ENCODE peak calls at places on chromosomes 2 and 18, in five cellular contexts. J is gastrocnemius medialis; A is CD4-positive, CD25-positive, alpha-beta regulatory T cell; U is mesenchymal stem cell; G is adrenal gland. I is an unnamed sample.

GRCh38 chr2:11771971-11772615 is 25.7 kb downstream of the LPIN1 start:
- DNase-seq in G (no peak), U (no peak), A (no peak), J (no peak), I (no peak)

GRCh38 chr2:62074233-62074632 is 121.7 kb upstream of the B3GNT2 start:
- DNase-seq in G (no peak), A (no peak), U (peak; percentile 17), J (no peak), I (no peak)

GRCh38 chr2:134782792-134783191 is 55.6 kb upstream of the ACMSD start:
- DNase-seq in A (peak; percentile 42), U (no peak), J (no peak), G (peak; percentile 25), I (no peak)

GRCh38 chr2:209619782-209620181 is 151.8 kb upstream of the UNC80 start:
- DNase-seq in G (no peak), A (no peak), U (peak; percentile 6), J (no peak), I (no peak)

GRCh38 chr2:29990112-29990511 is 68.7 kb upstream of the ALK start:
- DNase-seq in G (no peak), U (no peak), J (no peak), A (no peak), I (no peak)

GRCh38 chr2:221635949-221636348 is 63.8 kb upstream of the EPHA4 start:
- DNase-seq in J (no peak), U (no peak), A (no peak), G (no peak), I (no peak)

GRCh38 chr2:162114291-162114690 is 37.8 kb downstream of the GCG start:
- DNase-seq in J (no peak), U (no peak), G (no peak), A (no peak), I (no peak)

GRCh38 chr2:16047701-16048100 is 107.4 kb downstream of the MYCN start:
- DNase-seq in J (no peak), U (no peak), A (no peak), G (no peak), I (no peak)

GRCh38 chr2:6297238-6297637 is 568.5 kb downstream of the CMPK2 start:
- DNase-seq in G (no peak), J (no peak), A (no peak), U (no peak), I (no peak)

GRCh38 chr2:201257381-201257940 is 2.9 kb upstream of the CASP8 start:
- DNase-seq in U (no peak), A (peak; percentile 69), J (no peak), G (peak; percentile 36), I (no peak)

GRCh38 chr18:40651163-40651562 is 1303.9 kb upstream of the PIK3C3 start:
- DNase-seq in J (no peak), G (no peak), A (no peak), U (no peak), I (no peak)

GRCh38 chr2:43009448-43009847 is 217.0 kb downstream of the ZFP36L2 start:
- DNase-seq in U (no peak), J (no peak), A (no peak), G (no peak), I (no peak)

GRCh38 chr2:141384676-141385075 is 746.1 kb downstream of the LRP1B start:
- DNase-seq in U (peak; percentile 34), J (no peak), A (no peak), G (no peak), I (no peak)

GRCh38 chr2:197107291-197108269 is 181.1 kb upstream of the PGAP1 start:
- DNase-seq in J (peak; percentile 40), U (peak; percentile 95), A (no peak), G (peak; percentile 58), I (no peak)

GRCh38 chr2:134716716-134717585 is 1.8 kb downstream of the TMEM163 start:
- DNase-seq in J (no peak), U (no peak), A (no peak), G (no peak), I (no peak)

GRCh38 chr2:85890522-85891176 is 1.9 kb upstream of the ST3GAL5 start:
- DNase-seq in A (no peak), U (no peak), J (no peak), G (no peak), I (no peak)

GRCh38 chr2:38465789-38466127 is 88.7 kb upstream of the ATL2 start:
- DNase-seq in U (peak; percentile 37), J (peak; percentile 11), G (peak; percentile 42), A (peak; percentile 37), I (no peak)

GRCh38 chr2:47239119-47239969 is 84.2 kb upstream of the STPG4 start:
- DNase-seq in G (no peak), U (no peak), J (no peak), A (no peak), I (no peak)

GRCh38 chr2:24768013-24768412 is 25.2 kb downstream of the PTRHD1 start:
- DNase-seq in J (no peak), A (no peak), U (no peak), G (no peak), I (no peak)

GRCh38 chr2:146979746-146980145 is 865.1 kb upstream of the ACVR2A start:
- DNase-seq in J (no peak), A (no peak), U (no peak), G (no peak), I (no peak)

GRCh38 chr2:104733544-104733943 is 120.4 kb upstream of the POU3F3 start:
- DNase-seq in J (no peak), A (peak; percentile 10), U (no peak), G (no peak), I (no peak)

GRCh38 chr2:28035816-28036215 is 145.3 kb downstream of the BABAM2 start:
- DNase-seq in G (no peak), U (no peak), J (no peak), A (no peak), I (no peak)

GRCh38 chr18:79796016-79796415 is 1.7 kb upstream of the KCNG2 start:
- DNase-seq in G (no peak), J (no peak), A (no peak), U (no peak), I (no peak)

GRCh38 chr18:37489011-37489410 is 76.6 kb downstream of the CELF4 start:
- DNase-seq in J (no peak), A (no peak), U (no peak), G (no peak), I (no peak)

GRCh38 chr2:1790996-1791395 is 46.7 kb upstream of the PXDN start:
- DNase-seq in A (no peak), J (no peak), G (no peak), U (no peak), I (no peak)

GRCh38 chr2:1790473-1790872 is 46.2 kb upstream of the PXDN start:
- DNase-seq in G (no peak), J (no peak), U (no peak), A (no peak), I (no peak)

GRCh38 chr2:1787799-1788477 is 43.6 kb upstream of the PXDN start:
- DNase-seq in J (no peak), G (no peak), U (no peak), A (no peak), I (peak; percentile 2)

GRCh38 chr2:1789610-1790009 is 45.3 kb upstream of the PXDN start:
- DNase-seq in A (no peak), G (no peak), U (no peak), J (no peak), I (no peak)

DNA sequence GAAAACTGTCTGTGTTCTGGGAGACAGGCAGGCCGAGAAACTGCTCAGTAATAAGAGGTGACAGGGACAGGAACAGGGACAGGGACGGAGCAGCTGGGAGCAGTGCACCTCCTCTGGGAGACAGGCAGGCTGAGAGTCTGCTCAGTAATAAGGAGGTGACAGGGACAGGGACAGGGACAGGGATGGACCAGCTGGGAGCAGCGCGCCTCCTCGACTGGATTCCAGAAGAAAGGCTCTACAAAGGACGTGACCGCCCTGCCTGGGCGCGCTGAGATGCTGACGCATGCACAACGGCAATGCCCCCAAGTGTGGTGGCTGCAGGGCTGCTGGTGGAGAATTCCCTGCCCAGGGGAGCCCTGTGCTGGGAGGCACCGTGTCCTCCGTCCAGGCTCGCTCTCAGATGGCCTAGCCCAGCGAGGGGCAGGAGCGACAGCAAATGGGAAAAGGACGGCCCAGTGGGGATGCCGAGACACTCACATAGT is 44.2 kb upstream of the PXDN start:
- DNase-seq in G (no peak), J (no peak), A (no peak), U (no peak), I (peak; percentile 12)
- H3K4me1 ChIP-seq in G (no peaks in the 10 kb centered on the region), J (peaks cover 7% of the 10 kb centered on the region), A (no peaks in the 10 kb centered on the region), U (no peaks in the 10 kb centered on the region), I (no peaks in the 10 kb centered on the region)

GRCh38 chr18:46395795-46396194 is 261.2 kb downstream of the LOXHD1 start:
- DNase-seq in A (no peak), J (no peak), G (no peak), U (no peak), I (no peak)
- H3K4me1 ChIP-seq in A (no peaks in the 10 kb centered on the region), J (no peaks in the 10 kb centered on the region), G (no peaks in the 10 kb centered on the region), U (peaks cover 6% of the 10 kb centered on the region), I (no peaks in the 10 kb centered on the region)

GRCh38 chr18:8970843-8971242 is 131.7 kb upstream of the NDUFV2 start:
- DNase-seq in A (no peak), G (no peak), J (no peak), U (no peak), I (no peak)

GRCh38 chr18:8967573-8967972 is 134.9 kb upstream of the NDUFV2 start:
- DNase-seq in G (no peak), A (no peak), U (no peak), J (no peak), I (no peak)

GRCh38 chr18:8972116-8972515 is 130.4 kb upstream of the NDUFV2 start:
- DNase-seq in U (no peak), G (no peak), A (no peak), J (no peak), I (no peak)

GRCh38 chr18:8966819-8967218 is 135.7 kb upstream of the NDUFV2 start:
- DNase-seq in A (no peak), U (no peak), G (no peak), J (no peak), I (no peak)

DNA sequence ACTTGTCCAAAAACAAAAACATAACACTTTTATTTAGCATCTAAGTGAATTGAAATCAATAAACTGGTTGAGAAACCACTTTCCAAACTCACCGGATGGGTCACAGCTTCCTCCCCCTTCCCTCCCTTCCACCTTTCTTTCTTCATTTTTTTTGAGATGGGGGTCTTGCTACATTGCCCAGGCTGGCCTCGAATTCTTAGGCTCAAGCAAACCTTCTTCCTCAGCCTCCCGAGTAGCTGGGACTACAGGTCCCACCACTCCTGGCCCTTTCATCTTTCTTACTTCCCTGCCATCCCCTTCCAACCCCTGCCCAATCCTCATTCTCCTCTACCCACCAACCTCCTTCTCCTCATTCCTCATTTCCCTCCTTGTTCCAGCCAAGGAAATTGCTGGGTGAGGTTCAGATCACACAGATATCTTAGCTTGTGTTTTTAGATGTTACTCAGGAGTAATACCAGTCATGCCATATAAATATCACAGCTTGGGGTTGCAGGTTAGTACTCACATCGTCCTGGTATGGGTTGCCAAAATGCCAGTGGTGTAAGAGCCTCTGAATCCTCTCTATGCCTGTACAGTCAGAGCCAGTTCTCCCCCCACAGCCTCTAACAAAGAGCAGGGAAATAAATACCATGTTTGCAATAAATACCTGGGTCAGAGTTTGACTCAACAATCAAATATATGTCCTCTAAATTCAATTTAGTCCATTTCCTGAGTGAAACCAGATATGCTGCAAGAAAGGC is 132.7 kb upstream of the NDUFV2 start:
- DNase-seq in G (no peak), A (no peak), J (no peak), U (no peak), I (no peak)
- H3K4me1 ChIP-seq in G (no peaks in the 10 kb centered on the region), A (no peaks in the 10 kb centered on the region), J (no peaks in the 10 kb centered on the region), U (no peaks in the 10 kb centered on the region), I (no peaks in the 10 kb centered on the region)

DNA sequence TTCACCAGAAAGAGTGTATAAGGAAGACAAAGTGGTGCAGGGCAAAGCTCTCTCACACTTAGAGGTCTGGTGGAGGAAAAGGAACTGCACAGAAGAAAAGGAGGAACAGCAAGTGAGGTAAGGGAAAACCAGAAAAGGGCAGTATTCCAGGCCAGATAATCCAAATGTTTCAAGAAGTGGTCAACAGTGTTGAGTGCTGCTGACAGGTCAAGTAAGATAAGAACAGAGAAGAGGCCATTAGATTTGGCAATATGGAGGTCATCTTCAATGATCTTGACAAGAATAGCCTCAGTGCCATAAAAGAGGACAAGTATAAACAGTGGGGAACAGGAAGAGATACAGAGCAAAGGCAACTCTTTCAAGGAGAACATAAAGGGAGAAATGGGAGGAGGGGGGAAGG is 15.0 kb downstream of the ADD2 start:
- DNase-seq in A (no peak), U (no peak), G (no peak), J (no peak), I (no peak)
- H3K4me1 ChIP-seq in A (no peaks in the 10 kb centered on the region), U (no peaks in the 10 kb centered on the region), G (no peaks in the 10 kb centered on the region), J (no peaks in the 10 kb centered on the region), I (no peaks in the 10 kb centered on the region)